ENCODE peak calls at places on chromosome 1, in eight cellular contexts. G is activated CD4-positive, alpha-beta T cell treated with anti-CD3 and anti-CD28 coated beads, Interleukin-2, amount 50 U/mL, for 48 hours; P is RCC 7860; N is T-cell; R is T-helper 1 cell; E is left ventricle myocardium inferior; T is SJSA1; X is NCI-H1105 treated with DMSO at 0.1 percent for 48 hours. W is an unnamed sample.

GRCh38 chr1:7783178-7783711 is 846 bp upstream of the PER3 start:
- DNase-seq in G (peak; percentile 27), P (peak; percentile 45), N (no peak), R (no peak), E (peak; percentile 83), T (peak; percentile 86), X (peak; percentile 56), W (peak; percentile 84)

GRCh38 chr1:214439352-214440119 is 111.9 kb downstream of the PTPN14 start:
- DNase-seq in G (peak; percentile 27), P (peak; percentile 41), N (no peak), R (no peak), E (no peak), T (no peak), X (peak; percentile 99), W (no peak)

GRCh38 chr1:53644909-53645689 is 93.9 kb downstream of the GLIS1 start:
- DNase-seq in G (no peak), P (no peak), N (no peak), R (no peak), E (no peak), T (no peak), X (no peak), W (no peak)

GRCh38 chr1:199272690-199273089 is 633.9 kb downstream of the PTPRC start:
- DNase-seq in G (no peak), P (peak; percentile 94), N (no peak), R (no peak), E (no peak), T (peak; percentile 92), X (no peak), W (no peak)

GRCh38 chr1:204146965-204147364 is 4.9 kb downstream of the ETNK2 start:
- DNase-seq in G (no peak), P (no peak), N (no peak), R (no peak), E (no peak), T (no peak), X (no peak), W (no peak)

GRCh38 chr1:156584813-156585212 is 5.3 kb downstream of the TTC24 start:
- DNase-seq in G (peak; percentile 14), P (no peak), N (no peak), R (no peak), E (no peak), T (no peak), X (peak; percentile 17), W (no peak)

GRCh38 chr1:2933431-2934172 is 87.7 kb upstream of the ACTRT2 start:
- DNase-seq in G (no peak), P (no peak), N (no peak), R (no peak), E (no peak), T (no peak), X (no peak), W (no peak)

GRCh38 chr1:4711191-4711915 is 56.9 kb downstream of the AJAP1 start:
- DNase-seq in G (no peak), P (no peak), N (no peak), R (no peak), E (no peak), T (no peak), X (peak; percentile 30), W (no peak)